ENCODE peak calls at places on chromosomes 6 and 20, in six cellular contexts. Q is A549, A is choroid plexus epithelial cell, X is right lobe of liver, G is AG10803, O is upper lobe of right lung. H is an unnamed sample.

GRCh38 chr20:48725589-48725991 is 102.2 kb downstream of the PREX1 start:
- DNase-seq in O (no peak), X (no peak), G (no peak), Q (peak), A (peak), H (no peak)

GRCh38 chr6:164286021-164286420 is 871.5 kb downstream of the QKI start:
- DNase-seq in G (no peak), Q (no peak), A (peak), O (no peak), X (no peak), H (no peak)

GRCh38 chr6:2503816-2504494 is 246.8 kb downstream of the MYLK4 start:
- DNase-seq in Q (no peak), O (no peak), A (peak), G (peak), X (no peak), H (no peak)

GRCh38 chr6:68572525-68572924 is 62.6 kb upstream of the ADGRB3 start:
- DNase-seq in Q (no peak), G (no peak), X (peak), A (peak), O (no peak), H (no peak)

GRCh38 chr20:8427419-8428065 is 295.5 kb downstream of the PLCB1 start:
- DNase-seq in Q (no peak), A (peak), G (no peak), O (no peak), X (no peak), H (no peak)

GRCh38 chr20:50918403-50918802 is 12.8 kb downstream of the ADNP start:
- DNase-seq in Q (no peak), A (peak), O (no peak), X (no peak), G (peak), H (no peak)

GRCh38 chr6:147906361-147906760 is 397.9 kb downstream of the SAMD5 start:
- DNase-seq in Q (no peak), G (no peak), X (no peak), O (no peak), A (peak), H (no peak)

GRCh38 chr20:59827138-59828056 is 106.0 kb downstream of the SYCP2 start:
- DNase-seq in Q (no peak), O (no peak), A (no peak), X (no peak), G (no peak), H (no peak)

GRCh38 chr6:15945593-15946159 is 183.2 kb upstream of the MYLIP start:
- DNase-seq in A (peak), Q (no peak), O (no peak), X (no peak), G (peak), H (no peak)

GRCh38 chr6:161607696-161608297 is 333.9 kb upstream of the AGPAT4 start:
- DNase-seq in Q (no peak), O (no peak), G (no peak), A (no peak), X (no peak), H (no peak)

GRCh38 chr6:37369321-37370196 is 15.8 kb downstream of the RNF8 start:
- DNase-seq in X (no peak), O (no peak), G (no peak), A (peak), Q (no peak), H (no peak)

GRCh38 chr6:130632288-130632687 is 194.9 kb upstream of the SMLR1 start:
- DNase-seq in O (no peak), A (peak), Q (no peak), X (no peak), G (peak), H (no peak)

GRCh38 chr20:50724851-50725721 is 6.3 kb upstream of the PARD6B start:
- DNase-seq in G (peak), O (peak), Q (peak), A (peak), X (peak), H (peak)

GRCh38 chr20:10715035-10715434 is 41.2 kb upstream of the JAG1 start:
- DNase-seq in A (peak), Q (peak), X (no peak), G (no peak), O (no peak), H (no peak)

GRCh38 chr6:168216741-168217140 is 102.8 kb downstream of the DACT2 start:
- DNase-seq in A (peak), X (no peak), O (no peak), Q (no peak), G (peak), H (no peak)

GRCh38 chr20:61926796-61927192 is 138.9 kb downstream of the TAF4 start:
- DNase-seq in O (no peak), X (no peak), A (no peak), G (no peak), Q (no peak), H (no peak)

GRCh38 chr6:16345449-16346330 is 107.3 kb downstream of the GMPR start:
- DNase-seq in G (peak), A (peak), Q (peak), O (no peak), X (no peak), H (no peak)

GRCh38 chr6:117776441-117776840 is 101.2 kb downstream of the NUS1 start:
- DNase-seq in A (peak), G (peak), Q (no peak), O (no peak), X (no peak), H (no peak)

GRCh38 chr20:38961530-38962043 is 557 bp upstream of the DHX35 start:
- DNase-seq in X (no peak), O (no peak), Q (peak), A (no peak), G (no peak), H (no peak)

GRCh38 chr6:28531479-28532128 is 5.9 kb downstream of the GPX5 start:
- DNase-seq in A (peak), X (no peak), G (no peak), O (no peak), Q (no peak), H (no peak)

GRCh38 chr20:32971703-32972161 is 32.5 kb downstream of the SUN5 start:
- DNase-seq in Q (no peak), G (no peak), O (no peak), X (no peak), A (peak), H (no peak)

GRCh38 chr6:167734662-167735497 is 91.8 kb upstream of the AFDN start:
- DNase-seq in Q (no peak), G (no peak), O (no peak), A (no peak), X (no peak), H (no peak)

GRCh38 chr6:96626749-96627353 is 63.9 kb downstream of the FHL5 start:
- DNase-seq in Q (peak), O (no peak), G (peak), X (no peak), A (peak), H (no peak)

GRCh38 chr20:9066196-9066595 is 2.7 kb upstream of the PLCB4 start:
- DNase-seq in O (no peak), A (no peak), Q (no peak), X (no peak), G (no peak), H (no peak)

GRCh38 chr6:112249489-112249888 is 4.9 kb downstream of the LAMA4 start:
- DNase-seq in O (no peak), X (no peak), G (peak), A (peak), Q (no peak), H (no peak)

GRCh38 chr6:164928366-164929154 is 380.8 kb downstream of the C6orf118 start:
- DNase-seq in G (peak), A (no peak), Q (no peak), X (no peak), O (no peak), H (no peak)

GRCh38 chr6:170575250-170575649 is 9.2 kb downstream of the PDCD2 start:
- DNase-seq in Q (no peak), O (no peak), G (no peak), A (peak), X (no peak), H (no peak)

GRCh38 chr6:117908246-117909107 is 1.4 kb downstream of the SLC35F1 start:
- DNase-seq in G (no peak), Q (no peak), X (no peak), O (no peak), A (no peak), H (no peak)

GRCh38 chr6:501891-502601 is 110.5 kb downstream of the IRF4 start:
- DNase-seq in O (no peak), A (no peak), X (no peak), Q (no peak), G (no peak), H (no peak)

GRCh38 chr6:42140051-42140450 is 2.4 kb downstream of the C6orf132 start:
- DNase-seq in Q (peak), X (no peak), A (no peak), G (peak), O (no peak), H (no peak)

GRCh38 chr6:20115269-20116005 is 96.8 kb downstream of the MBOAT1 start:
- DNase-seq in O (no peak), G (no peak), X (no peak), A (no peak), Q (no peak), H (no peak)

GRCh38 chr6:116022841-116023380 is 37.8 kb downstream of the FRK start:
- DNase-seq in Q (no peak), G (peak), O (no peak), X (no peak), A (no peak), H (no peak)

GRCh38 chr6:30837870-30838269 is 46.4 kb upstream of the DDR1 start:
- DNase-seq in G (no peak), A (no peak), X (no peak), Q (no peak), O (no peak), H (no peak)

GRCh38 chr6:11497881-11498280 is 39.7 kb upstream of the TMEM170B start:
- DNase-seq in A (no peak), X (no peak), Q (no peak), O (no peak), G (no peak), H (no peak)

GRCh38 chr20:44370639-44371218 is 15.2 kb downstream of the HNF4A start:
- DNase-seq in X (peak), A (peak), O (no peak), Q (peak), G (no peak), H (no peak)

GRCh38 chr6:12958052-12958706 is 241.6 kb downstream of the PHACTR1 start:
- DNase-seq in O (no peak), Q (no peak), X (no peak), A (peak), G (peak), H (no peak)

GRCh38 chr6:41683460-41684310 is 45.4 kb downstream of the MDFI start:
- DNase-seq in Q (peak), X (peak), A (peak), O (peak), G (peak), H (peak)

GRCh38 chr6:108798672-108799355 is 49.4 kb upstream of the ARMC2 start:
- DNase-seq in A (peak), Q (no peak), X (peak), G (no peak), O (no peak), H (no peak)

GRCh38 chr6:139029470-139030210 is 1.1 kb downstream of the ABRACL start:
- DNase-seq in A (peak), X (peak), O (peak), G (peak), Q (peak), H (peak)

GRCh38 chr6:132270745-132271414 is 130.4 kb downstream of the MOXD1 start:
- DNase-seq in X (no peak), Q (no peak), A (no peak), G (no peak), O (no peak), H (no peak)

GRCh38 chr6:107607109-107607508 is 117.2 kb downstream of the SOBP start:
- DNase-seq in G (peak), A (no peak), O (no peak), X (no peak), Q (no peak), H (no peak)
- TF ChIP-seq CTCF in G (no peak), A (no peak), O (no peak), X (no peak), Q (no peak), H (no peak)

DNA sequence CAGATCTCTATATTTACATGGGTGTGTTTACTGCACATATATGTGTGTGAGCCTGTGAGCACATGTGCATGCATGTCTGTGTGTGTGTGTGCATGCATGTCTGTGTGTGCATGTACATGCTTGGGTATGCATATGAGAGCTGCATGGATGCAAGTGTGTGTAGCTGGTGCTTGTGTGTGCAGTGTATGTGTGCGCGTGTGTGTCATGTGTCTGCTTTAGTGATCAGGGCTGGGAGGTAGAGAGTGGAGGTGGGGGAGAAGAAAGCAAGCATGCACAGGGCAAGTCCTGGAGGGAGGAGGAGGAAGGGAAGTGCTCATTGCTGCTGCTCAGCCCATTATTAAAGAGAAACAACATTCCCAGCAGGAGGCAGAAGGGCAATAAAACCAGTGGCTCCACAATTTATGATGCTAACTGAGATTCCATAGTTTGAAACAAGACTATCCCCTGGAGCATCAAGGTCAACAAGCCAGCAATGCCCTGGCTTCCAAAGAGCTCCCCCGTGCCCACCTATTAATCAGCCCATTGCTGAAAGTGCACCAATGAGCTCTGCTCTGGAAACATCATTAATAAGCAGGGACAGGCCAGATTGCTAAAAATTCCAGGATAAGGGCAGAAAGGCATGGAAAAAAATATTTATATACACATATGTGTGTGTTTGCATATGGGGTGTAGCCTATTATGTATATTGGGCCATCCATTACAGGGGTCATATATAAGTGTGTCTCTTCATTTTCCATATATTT is 414.0 kb downstream of the MAFB start:
- DNase-seq in A (no peak), O (no peak), X (no peak), G (no peak), Q (no peak), H (no peak)
- TF ChIP-seq CTCF in A (no peak), O (no peak), X (no peak), G (no peak), Q (no peak), H (no peak)

GRCh38 chr6:157158897-157159296 is 164.4 kb downstream of the TMEM242 start:
- DNase-seq in O (no peak), X (no peak), G (no peak), Q (no peak), A (no peak), H (no peak)
- TF ChIP-seq CTCF in O (no peak), X (no peak), G (no peak), Q (no peak), A (peak), H (no peak)

DNA sequence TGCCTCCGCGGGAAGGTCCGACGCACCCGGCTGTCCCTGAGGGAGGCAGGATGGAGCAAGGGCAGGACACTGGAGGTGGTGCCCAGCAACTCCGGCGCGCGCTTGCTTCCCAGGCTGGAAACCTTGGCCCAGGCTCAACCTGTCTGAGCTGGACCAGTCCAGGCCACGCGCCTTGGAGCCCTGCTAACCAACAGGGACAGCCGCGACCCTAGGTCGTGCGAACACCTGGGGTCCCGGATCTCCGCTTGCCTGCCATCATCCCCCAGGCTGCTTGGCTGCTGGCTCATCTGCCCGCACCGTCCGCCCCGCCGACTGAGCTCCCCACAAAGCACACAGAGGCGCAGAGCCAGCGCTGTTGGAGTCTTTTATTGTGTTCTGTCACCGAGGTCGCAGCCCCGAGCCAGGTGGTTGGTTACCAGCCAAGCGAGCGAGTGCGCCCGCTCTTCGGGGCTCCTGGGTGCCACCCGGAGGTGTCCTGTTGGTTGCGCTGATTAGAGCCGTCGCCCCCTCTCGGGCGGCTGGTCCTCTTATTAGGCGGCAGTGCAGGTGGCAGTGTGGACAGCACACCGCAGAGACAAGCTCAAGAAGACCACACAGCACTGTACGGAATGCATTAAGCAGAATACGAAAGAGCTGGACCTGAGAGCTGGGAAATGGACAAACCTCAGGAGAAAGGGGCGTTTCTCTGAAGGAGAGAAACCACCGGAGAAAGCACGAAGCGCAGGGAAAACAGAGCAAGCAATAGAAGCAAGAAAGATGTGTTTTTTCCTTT is 3.8 kb downstream of the COL12A1 start:
- DNase-seq in O (no peak), Q (no peak), A (peak), X (no peak), G (no peak), H (peak)
- TF ChIP-seq CTCF in O (no peak), Q (no peak), A (peak), X (no peak), G (no peak), H (no peak)